ENCODE peak calls at places on chromosomes 11 and 22, in four cellular contexts. Y, E, I and C are unnamed samples.

GRCh38 chr11:46410021-46410420 is 18.4 kb upstream of the CHRM4 start:
- DNase-seq in I (peak; percentile 14), Y (no peak), E (no peak), C (no peak)

GRCh38 chr11:1920128-1920908 is 815 bp downstream of the TNNT3 start:
- DNase-seq in E (no peak), I (no peak), Y (no peak), C (no peak)

GRCh38 chr22:36467946-36468345 is 13.5 kb downstream of the TXN2 start:
- DNase-seq in I (peak; percentile 94), E (peak; percentile 97), Y (no peak), C (peak; percentile 97)

GRCh38 chr22:36835903-36836302 is 19.1 kb upstream of the PVALB start:
- DNase-seq in Y (no peak), E (no peak), I (no peak), C (no peak)

GRCh38 chr22:38461057-38461413 is 6.0 kb upstream of the KCNJ4 start:
- DNase-seq in E (no peak), Y (no peak), I (no peak), C (no peak)

GRCh38 chr11:2449548-2450320 is 4.9 kb downstream of the KCNQ1 start:
- DNase-seq in Y (no peak), E (no peak), I (no peak), C (no peak)

GRCh38 chr11:41189711-41190477 is 269.6 kb downstream of the LRRC4C start:
- DNase-seq in Y (no peak), E (no peak), I (no peak), C (no peak)

GRCh38 chr11:45501277-45501979 is 164.0 kb downstream of the CHST1 start:
- DNase-seq in Y (no peak), I (no peak), E (no peak), C (no peak)

GRCh38 chr22:23282089-23282501 is 101.8 kb downstream of the BCR start:
- DNase-seq in Y (no peak), E (peak; percentile 69), I (peak; percentile 59), C (peak; percentile 54)

GRCh38 chr22:23743303-23743705 is 7.6 kb downstream of the ZNF70 start:
- DNase-seq in I (no peak), E (no peak), Y (no peak), C (no peak)